ENCODE peak calls at places on chromosomes 7 and 10, in ten cellular contexts. O, Y, Q, T, R, L, Z, U, N and V are unnamed samples.

GRCh38 chr10:17026686-17027485 is 102.7 kb downstream of the CUBN start:
- DNase-seq in O (no peak), Y (no peak), Q (no peak), T (no peak), R (peak; percentile 77), L (peak; percentile 59), Z (peak; percentile 66), U (no peak), N (peak; percentile 35), V (no peak)

GRCh38 chr7:376306-376969 is 86.5 kb downstream of the FOXL3 start:
- DNase-seq in O (peak; percentile 18), Y (peak; percentile 12), Q (no peak), T (no peak), R (no peak), L (peak; percentile 70), Z (peak; percentile 4), U (no peak), N (no peak), V (no peak)

GRCh38 chr10:58781873-58782488 is 269.3 kb downstream of the BICC1 start:
- DNase-seq in O (no peak), Y (no peak), Q (no peak), T (peak; percentile 52), R (peak; percentile 40), L (peak; percentile 75), Z (no peak), U (no peak), N (peak; percentile 8), V (peak; percentile 21)

GRCh38 chr10:88707429-88708110 is 1.5 kb downstream of the LIPK start:
- DNase-seq in O (no peak), Y (no peak), Q (peak; percentile 58), T (peak; percentile 70), R (no peak), L (peak; percentile 93), Z (no peak), U (no peak), N (no peak), V (no peak)

GRCh38 chr7:69256634-69257081 is 341.6 kb upstream of the AUTS2 start:
- DNase-seq in O (peak; percentile 43), Y (peak; percentile 14), Q (no peak), T (no peak), R (no peak), L (no peak), Z (no peak), U (no peak), N (no peak), V (no peak)

GRCh38 chr10:77867124-77867715 is 59.3 kb downstream of the DLG5 start:
- DNase-seq in O (no peak), Y (no peak), Q (no peak), T (no peak), R (no peak), L (peak; percentile 26), Z (no peak), U (no peak), N (no peak), V (no peak)

GRCh38 chr10:96556003-96556402 is 30.8 kb downstream of the TM9SF3 start:
- DNase-seq in O (no peak), Y (no peak), Q (no peak), T (no peak), R (peak; percentile 12), L (peak; percentile 25), Z (no peak), U (no peak), N (no peak), V (no peak)

GRCh38 chr7:155778349-155778748 is 33.9 kb downstream of the SHH start:
- DNase-seq in O (no peak), Y (no peak), Q (no peak), T (no peak), R (no peak), L (no peak), Z (no peak), U (no peak), N (no peak), V (no peak)

GRCh38 chr7:145643981-145644380 is 472.6 kb upstream of the CNTNAP2 start:
- DNase-seq in O (no peak), Y (no peak), Q (no peak), T (no peak), R (no peak), L (no peak), Z (no peak), U (no peak), N (no peak), V (no peak)

DNA sequence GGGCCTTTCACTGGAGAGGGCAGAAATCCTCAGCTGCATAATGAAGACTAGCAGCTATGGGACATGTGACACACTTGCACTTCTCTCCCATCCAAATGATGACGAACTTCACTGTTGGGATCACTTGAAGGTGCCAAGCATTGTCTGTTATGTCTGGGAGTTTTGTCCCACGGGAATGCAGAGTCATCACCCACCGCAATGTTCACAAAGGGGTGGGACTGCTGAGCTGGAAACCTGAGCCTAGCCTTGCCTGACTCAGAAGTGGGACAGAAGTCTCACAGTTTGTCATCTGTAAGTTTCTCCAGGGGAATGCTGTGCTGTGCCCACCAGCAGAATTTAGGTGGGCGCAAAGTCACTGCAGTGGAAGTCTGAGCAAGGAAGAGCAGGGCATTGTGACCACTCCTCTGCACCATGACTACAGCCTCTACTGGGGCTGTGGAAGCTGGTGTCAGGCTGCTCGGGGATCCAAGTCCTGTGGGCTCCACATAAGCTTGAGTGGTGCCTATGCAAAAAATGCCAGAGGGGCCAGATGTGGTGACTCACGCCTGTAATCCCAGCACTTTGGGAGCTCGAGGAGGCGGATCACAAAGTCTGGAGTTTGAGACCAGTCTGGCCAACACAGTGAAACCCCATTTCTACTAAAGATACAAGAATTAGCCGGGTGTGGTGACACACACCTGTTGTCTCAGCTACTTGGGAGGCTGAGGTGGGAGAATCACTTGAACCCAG is 472.0 kb upstream of the CNTNAP2 start:
- DNase-seq in O (no peak), Y (no peak), Q (no peak), T (no peak), R (no peak), L (no peak), Z (no peak), U (no peak), N (no peak), V (no peak)
- H3K4me3 ChIP-seq in O (no peak overlapping the region), Y (no peak overlapping the region), Q (no peak overlapping the region), T (no peak overlapping the region), R (no peak overlapping the region), L (no peak overlapping the region), Z (no peak overlapping the region), U (no peak overlapping the region), N (no peak overlapping the region), V (no peak overlapping the region)

GRCh38 chr7:147803625-147804024 is 786.9 kb upstream of the C7orf33 start:
- DNase-seq in O (no peak), Y (no peak), Q (no peak), T (no peak), R (no peak), L (no peak), Z (no peak), U (no peak), N (no peak), V (no peak)

GRCh38 chr7:147803151-147803550 is 787.4 kb upstream of the C7orf33 start:
- DNase-seq in O (no peak), Y (no peak), Q (no peak), T (no peak), R (no peak), L (no peak), Z (no peak), U (no peak), N (no peak), V (no peak)

GRCh38 chr7:147809785-147810184 is 780.8 kb upstream of the C7orf33 start:
- DNase-seq in O (no peak), Y (no peak), Q (no peak), T (no peak), R (no peak), L (no peak), Z (no peak), U (no peak), N (no peak), V (no peak)

GRCh38 chr7:147804032-147804431 is 786.5 kb upstream of the C7orf33 start:
- DNase-seq in O (no peak), Y (no peak), Q (no peak), T (no peak), R (no peak), L (no peak), Z (no peak), U (no peak), N (no peak), V (no peak)

DNA sequence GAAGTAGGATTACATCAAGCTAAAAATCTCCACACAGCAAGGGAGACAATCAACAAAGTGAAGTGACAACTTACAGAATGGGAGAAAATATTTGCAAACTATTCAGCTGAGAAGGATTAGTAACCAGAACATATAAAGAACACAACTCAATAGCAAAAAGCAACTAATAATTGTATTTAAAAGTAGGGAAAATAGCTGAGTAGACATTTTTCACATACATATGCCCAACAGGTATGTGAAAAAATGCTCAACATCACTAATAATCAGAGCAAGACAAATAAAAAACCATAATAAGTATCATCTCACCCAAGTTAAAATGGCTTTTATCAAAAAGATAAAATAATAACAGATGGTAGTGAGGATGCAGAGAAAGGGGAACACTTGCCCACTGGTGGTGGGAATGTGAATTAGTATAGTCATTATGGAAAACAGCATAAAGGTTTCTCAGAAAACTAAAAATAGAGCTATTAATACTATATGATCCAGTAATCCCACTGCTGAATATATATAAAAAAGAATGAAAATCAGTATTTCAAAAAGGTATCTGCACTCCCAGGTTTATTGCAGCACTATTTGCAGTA is 784.5 kb upstream of the C7orf33 start:
- DNase-seq in O (no peak), Y (no peak), Q (no peak), T (no peak), R (no peak), L (no peak), Z (no peak), U (no peak), N (no peak), V (no peak)
- TF ChIP-seq CTCF in O (no peak), Y (no peak), Q (no peak), T (no peak), R (no peak), L (no peak), Z (no peak), U (no peak), N (no peak), V (no peak)

GRCh38 chr10:117535752-117536358 is 6.7 kb upstream of the EMX2 start:
- DNase-seq in O (no peak), Y (no peak), Q (no peak), T (no peak), R (no peak), L (no peak), Z (no peak), U (no peak), N (no peak), V (no peak)
- H3K4me3 ChIP-seq in O (peak overlapping the region; percentile 33), Y (peak overlapping the region; percentile 37), Q (peak overlapping the region; percentile 33), T (peak overlapping the region; percentile 43), R (no peak overlapping the region), L (no peak overlapping the region), Z (no peak overlapping the region), U (no peak overlapping the region), N (no peak overlapping the region), V (no peak overlapping the region)

GRCh38 chr7:37921876-37922275 is 1.4 kb downstream of the EPDR1 start:
- DNase-seq in O (no peak), Y (no peak), Q (no peak), T (no peak), R (no peak), L (no peak), Z (no peak), U (no peak), N (no peak), V (no peak)

GRCh38 chr7:37921340-37921805 is 933 bp downstream of the EPDR1 start:
- DNase-seq in O (peak; percentile 67), Y (peak; percentile 58), Q (no peak), T (no peak), R (peak; percentile 48), L (no peak), Z (peak; percentile 6), U (peak; percentile 38), N (no peak), V (no peak)

GRCh38 chr7:37918526-37918925 is 1.9 kb upstream of the SFRP4 start:
- DNase-seq in O (no peak), Y (no peak), Q (no peak), T (no peak), R (no peak), L (no peak), Z (no peak), U (no peak), N (no peak), V (no peak)

GRCh38 chr7:37920305-37920618 is 178 bp upstream of the EPDR1 start:
- DNase-seq in O (no peak), Y (no peak), Q (no peak), T (no peak), R (no peak), L (no peak), Z (no peak), U (no peak), N (no peak), V (no peak)

GRCh38 chr7:37920619-37921339 is at the start of gene EPDR1:
- DNase-seq in O (peak; percentile 76), Y (peak; percentile 54), Q (no peak), T (no peak), R (peak; percentile 66), L (peak; percentile 8), Z (peak; percentile 21), U (peak; percentile 77), N (no peak), V (no peak)
- TF ChIP-seq CTCF in O (peak; percentile 21), Y (peak; percentile 12), Q (peak; percentile 10), T (peak; percentile 77), R (peak; percentile 15), L (peak; percentile 23), Z (no peak), U (no peak), N (peak; percentile 0), V (no peak)